ENCODE peak calls at places on chromosomes 11 and 22, in ten cellular contexts. J is T-helper 9 cell, L is NCI-H1436, N is HTR-8/SVneo, C is substantia nigra, E is ascending aorta, I is iPS-NIHi11, M is HT1080, F is T47D, A is retina. X is an unnamed sample.

GRCh38 chr22:41874090-41874489 is 40.8 kb downstream of the SHISA8 start:
- DNase-seq in J (no peak), L (no peak), N (no peak), C (no peak), E (no peak), I (no peak), M (no peak), F (no peak), A (no peak), X (no peak)

GRCh38 chr22:27416553-27417427 is 384.8 kb downstream of the MN1 start:
- DNase-seq in J (no peak), L (no peak), N (peak), C (no peak), E (no peak), I (peak), M (peak), F (no peak), A (peak), X (no peak)

GRCh38 chr11:66288138-66288865 is 641 bp downstream of the YIF1A start:
- DNase-seq in J (no peak), L (no peak), N (no peak), C (no peak), E (no peak), I (peak), M (no peak), F (no peak), A (peak), X (no peak)

GRCh38 chr22:46806789-46807188 is 44.3 kb downstream of the TBC1D22A start:
- DNase-seq in J (no peak), L (no peak), N (no peak), C (no peak), E (no peak), I (no peak), M (no peak), F (peak), A (no peak), X (no peak)

GRCh38 chr11:135069884-135070283 is 657.8 kb upstream of the B3GAT1 start:
- DNase-seq in J (no peak), L (no peak), N (no peak), C (no peak), E (no peak), I (no peak), M (peak), F (no peak), A (no peak), X (no peak)

GRCh38 chr11:30422828-30423648 is 100.1 kb downstream of the ARL14EP start:
- DNase-seq in J (no peak), L (no peak), N (no peak), C (no peak), E (no peak), I (peak), M (no peak), F (no peak), A (no peak), X (no peak)

GRCh38 chr11:39365809-39366436 is 2093.5 kb downstream of the LRRC4C start:
- DNase-seq in J (no peak), L (peak), N (peak), C (no peak), E (no peak), I (peak), M (peak), F (no peak), A (no peak), X (no peak)

GRCh38 chr22:43985532-43985931 is 30.3 kb downstream of the SAMM50 start:
- DNase-seq in J (no peak), L (no peak), N (no peak), C (no peak), E (no peak), I (no peak), M (no peak), F (no peak), A (no peak), X (no peak)

GRCh38 chr11:13721760-13722159 is 53.3 kb downstream of the FAR1 start:
- DNase-seq in J (no peak), L (no peak), N (no peak), C (no peak), E (no peak), I (no peak), M (no peak), F (no peak), A (no peak), X (no peak)